ENCODE peak calls at places on chromosomes 13 and 19, in eight cellular contexts. One of them, this sample, is unnamed.

GRCh38 chr13:19658831-19659230 is 25.4 kb downstream of the MPHOSPH8 start:
- DNase-seq in aorta: no peak
- DNase-seq in spleen: no peak
- DNase-seq in HCT116: no peak
- DNase-seq in upper lobe of left lung: no peak
- DNase-seq in CD8-positive, alpha-beta T cell: no peak
- DNase-seq in upper lobe of right lung: no peak
- DNase-seq in heart left ventricle: no peak
- DNase-seq in this sample: no peak

GRCh38 chr13:43303040-43303729 is 279.8 kb downstream of the DNAJC15 start:
- DNase-seq in aorta: peak; percentile 78
- DNase-seq in spleen: no peak
- DNase-seq in HCT116: no peak
- DNase-seq in upper lobe of left lung: no peak
- DNase-seq in CD8-positive, alpha-beta T cell: no peak
- DNase-seq in upper lobe of right lung: no peak
- DNase-seq in heart left ventricle: peak; percentile 68
- DNase-seq in this sample: peak; percentile 73

GRCh38 chr19:2983351-2984195 is 6.2 kb downstream of the TLE6 start:
- DNase-seq in aorta: no peak
- DNase-seq in spleen: no peak
- DNase-seq in HCT116: no peak
- DNase-seq in upper lobe of left lung: no peak
- DNase-seq in CD8-positive, alpha-beta T cell: no peak
- DNase-seq in upper lobe of right lung: peak; percentile 72
- DNase-seq in heart left ventricle: peak; percentile 76
- DNase-seq in this sample: peak; percentile 24

GRCh38 chr13:74061939-74062595 is 72.1 kb downstream of the KLF12 start:
- DNase-seq in aorta: no peak
- DNase-seq in spleen: no peak
- DNase-seq in HCT116: no peak
- DNase-seq in upper lobe of left lung: no peak
- DNase-seq in CD8-positive, alpha-beta T cell: no peak
- DNase-seq in upper lobe of right lung: no peak
- DNase-seq in heart left ventricle: no peak
- DNase-seq in this sample: no peak

GRCh38 chr19:2590630-2591399 is 111.7 kb downstream of the GNG7 start:
- DNase-seq in aorta: peak; percentile 12
- DNase-seq in spleen: no peak
- DNase-seq in HCT116: no peak
- DNase-seq in upper lobe of left lung: no peak
- DNase-seq in CD8-positive, alpha-beta T cell: no peak
- DNase-seq in upper lobe of right lung: no peak
- DNase-seq in heart left ventricle: no peak
- DNase-seq in this sample: no peak

GRCh38 chr19:31126236-31126635 is 223.0 kb downstream of the TSHZ3 start:
- DNase-seq in aorta: no peak
- DNase-seq in spleen: no peak
- DNase-seq in HCT116: no peak
- DNase-seq in upper lobe of left lung: no peak
- DNase-seq in CD8-positive, alpha-beta T cell: no peak
- DNase-seq in upper lobe of right lung: no peak
- DNase-seq in heart left ventricle: no peak
- DNase-seq in this sample: no peak

GRCh38 chr13:114064516-114065140 is 67.8 kb downstream of the RASA3 start:
- DNase-seq in aorta: no peak
- DNase-seq in spleen: peak; percentile 79
- DNase-seq in HCT116: no peak
- DNase-seq in upper lobe of left lung: peak; percentile 71
- DNase-seq in CD8-positive, alpha-beta T cell: no peak
- DNase-seq in upper lobe of right lung: no peak
- DNase-seq in heart left ventricle: no peak
- DNase-seq in this sample: peak; percentile 50

GRCh38 chr13:109494955-109495354 is 291.4 kb downstream of the IRS2 start:
- DNase-seq in aorta: no peak
- DNase-seq in spleen: no peak
- DNase-seq in HCT116: no peak
- DNase-seq in upper lobe of left lung: no peak
- DNase-seq in CD8-positive, alpha-beta T cell: no peak
- DNase-seq in upper lobe of right lung: no peak
- DNase-seq in heart left ventricle: no peak
- DNase-seq in this sample: no peak

GRCh38 chr13:43019811-43020210 is 3.6 kb upstream of the DNAJC15 start:
- DNase-seq in aorta: no peak
- DNase-seq in spleen: no peak
- DNase-seq in HCT116: no peak
- DNase-seq in upper lobe of left lung: no peak
- DNase-seq in CD8-positive, alpha-beta T cell: no peak
- DNase-seq in upper lobe of right lung: no peak
- DNase-seq in heart left ventricle: no peak
- DNase-seq in this sample: no peak

GRCh38 chr13:46749951-46750350 is 47.0 kb downstream of the ESD start:
- DNase-seq in aorta: no peak
- DNase-seq in spleen: no peak
- DNase-seq in HCT116: no peak
- DNase-seq in upper lobe of left lung: no peak
- DNase-seq in CD8-positive, alpha-beta T cell: no peak
- DNase-seq in upper lobe of right lung: no peak
- DNase-seq in heart left ventricle: no peak
- DNase-seq in this sample: no peak

GRCh38 chr19:3097442-3097871 is 3.3 kb downstream of the GNA11 start:
- DNase-seq in aorta: peak; percentile 70
- DNase-seq in spleen: peak; percentile 69
- DNase-seq in HCT116: no peak
- DNase-seq in upper lobe of left lung: peak; percentile 54
- DNase-seq in CD8-positive, alpha-beta T cell: no peak
- DNase-seq in upper lobe of right lung: peak; percentile 59
- DNase-seq in heart left ventricle: no peak
- DNase-seq in this sample: no peak

GRCh38 chr13:95924389-95924994 is 128.7 kb downstream of the UGGT2 start:
- DNase-seq in aorta: no peak
- DNase-seq in spleen: no peak
- DNase-seq in HCT116: peak; percentile 16
- DNase-seq in upper lobe of left lung: no peak
- DNase-seq in CD8-positive, alpha-beta T cell: no peak
- DNase-seq in upper lobe of right lung: no peak
- DNase-seq in heart left ventricle: no peak
- DNase-seq in this sample: no peak

GRCh38 chr19:21084343-21084742 is 2.3 kb downstream of the ZNF714 start:
- DNase-seq in aorta: no peak
- DNase-seq in spleen: no peak
- DNase-seq in HCT116: no peak
- DNase-seq in upper lobe of left lung: no peak
- DNase-seq in CD8-positive, alpha-beta T cell: no peak
- DNase-seq in upper lobe of right lung: no peak
- DNase-seq in heart left ventricle: no peak
- DNase-seq in this sample: no peak

GRCh38 chr19:2385053-2385721 is 25.1 kb downstream of the TMPRSS9 start:
- DNase-seq in aorta: no peak
- DNase-seq in spleen: no peak
- DNase-seq in HCT116: peak; percentile 97
- DNase-seq in upper lobe of left lung: peak; percentile 61
- DNase-seq in CD8-positive, alpha-beta T cell: no peak
- DNase-seq in upper lobe of right lung: no peak
- DNase-seq in heart left ventricle: no peak
- DNase-seq in this sample: no peak

GRCh38 chr19:30116530-30116929 is 174.5 kb downstream of the URI1 start:
- DNase-seq in aorta: peak; percentile 22
- DNase-seq in spleen: no peak
- DNase-seq in HCT116: no peak
- DNase-seq in upper lobe of left lung: no peak
- DNase-seq in CD8-positive, alpha-beta T cell: no peak
- DNase-seq in upper lobe of right lung: no peak
- DNase-seq in heart left ventricle: no peak
- DNase-seq in this sample: no peak

GRCh38 chr19:21835429-21835809 is 563 bp downstream of the ZNF43 start:
- DNase-seq in aorta: no peak
- DNase-seq in spleen: no peak
- DNase-seq in HCT116: no peak
- DNase-seq in upper lobe of left lung: no peak
- DNase-seq in CD8-positive, alpha-beta T cell: no peak
- DNase-seq in upper lobe of right lung: no peak
- DNase-seq in heart left ventricle: no peak
- DNase-seq in this sample: no peak

GRCh38 chr19:45782820-45783785 is 813 bp upstream of the DMPK start:
- DNase-seq in aorta: peak; percentile 92
- DNase-seq in spleen: no peak
- DNase-seq in HCT116: no peak
- DNase-seq in upper lobe of left lung: no peak
- DNase-seq in CD8-positive, alpha-beta T cell: no peak
- DNase-seq in upper lobe of right lung: no peak
- DNase-seq in heart left ventricle: peak; percentile 85
- DNase-seq in this sample: peak; percentile 94

GRCh38 chr13:63455938-63456337 is 2040.3 kb upstream of the PCDH20 start:
- DNase-seq in aorta: no peak
- DNase-seq in spleen: no peak
- DNase-seq in HCT116: no peak
- DNase-seq in upper lobe of left lung: no peak
- DNase-seq in CD8-positive, alpha-beta T cell: no peak
- DNase-seq in upper lobe of right lung: no peak
- DNase-seq in heart left ventricle: no peak
- DNase-seq in this sample: no peak

GRCh38 chr13:110275931-110276552 is 30.9 kb downstream of the COL4A1 start:
- DNase-seq in aorta: no peak
- DNase-seq in spleen: no peak
- DNase-seq in HCT116: no peak
- DNase-seq in upper lobe of left lung: no peak
- DNase-seq in CD8-positive, alpha-beta T cell: no peak
- DNase-seq in upper lobe of right lung: no peak
- DNase-seq in heart left ventricle: peak; percentile 54
- DNase-seq in this sample: peak; percentile 57

DNA sequence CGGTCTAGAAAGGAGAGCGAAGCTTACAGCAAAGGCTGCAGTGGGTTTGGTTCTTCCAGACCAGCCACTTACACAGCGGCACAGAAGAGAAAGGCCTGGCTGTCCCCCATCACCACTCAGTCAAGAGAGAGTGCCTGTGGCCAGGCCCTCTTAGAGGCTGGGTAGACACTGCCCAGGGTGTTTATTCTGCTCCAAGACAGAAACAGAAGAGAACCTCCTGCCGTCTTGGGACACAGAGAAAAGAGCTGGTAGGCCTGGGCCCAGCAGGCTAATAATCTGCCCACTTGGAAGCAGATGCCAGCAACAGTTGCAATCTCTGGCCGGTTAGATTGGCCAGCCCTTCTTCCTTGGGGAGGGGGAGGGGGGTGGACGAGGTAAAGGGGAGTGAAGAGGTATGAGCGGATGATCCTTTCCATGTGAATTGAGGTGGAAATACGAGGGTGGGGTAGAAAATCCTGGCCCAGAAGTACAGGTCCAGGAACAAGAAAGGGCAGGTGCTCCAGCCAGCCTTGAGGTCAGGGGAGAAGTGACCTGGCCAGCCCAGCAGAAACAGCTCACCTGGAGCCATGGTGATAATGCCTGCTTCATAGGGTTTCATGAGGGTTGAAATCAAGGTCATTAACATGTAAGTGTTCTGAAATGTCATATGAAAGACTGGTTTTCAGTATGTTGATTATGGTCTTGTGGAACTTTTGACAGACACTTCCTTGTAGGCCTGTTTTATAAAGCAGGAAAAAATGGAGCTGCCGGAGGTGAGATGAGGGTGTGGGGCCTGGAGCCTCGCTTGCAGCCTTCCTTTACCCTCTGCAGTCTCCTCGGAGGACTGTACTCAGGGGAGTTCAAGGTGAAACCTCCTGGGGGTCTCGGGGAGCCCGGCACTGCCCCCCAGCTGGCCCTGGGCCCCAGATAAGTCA is 116.9 kb downstream of the SIPA1L3 start:
- DNase-seq in aorta: no peak
- DNase-seq in spleen: peak; percentile 45
- DNase-seq in HCT116: no peak
- DNase-seq in upper lobe of left lung: peak; percentile 23
- DNase-seq in CD8-positive, alpha-beta T cell: no peak
- DNase-seq in upper lobe of right lung: no peak
- DNase-seq in heart left ventricle: no peak
- DNase-seq in this sample: no peak
- H3K27ac ChIP-seq in aorta: no peak overlapping the region
- H3K27ac ChIP-seq in spleen: no peak overlapping the region
- H3K27ac ChIP-seq in HCT116: no peak overlapping the region
- H3K27ac ChIP-seq in upper lobe of left lung: peak overlapping the region; percentile 62
- H3K27ac ChIP-seq in CD8-positive, alpha-beta T cell: no peak overlapping the region
- H3K27ac ChIP-seq in upper lobe of right lung: no peak overlapping the region
- H3K27ac ChIP-seq in heart left ventricle: no peak overlapping the region
- H3K27ac ChIP-seq in this sample: peak overlapping the region; percentile 11

DNA sequence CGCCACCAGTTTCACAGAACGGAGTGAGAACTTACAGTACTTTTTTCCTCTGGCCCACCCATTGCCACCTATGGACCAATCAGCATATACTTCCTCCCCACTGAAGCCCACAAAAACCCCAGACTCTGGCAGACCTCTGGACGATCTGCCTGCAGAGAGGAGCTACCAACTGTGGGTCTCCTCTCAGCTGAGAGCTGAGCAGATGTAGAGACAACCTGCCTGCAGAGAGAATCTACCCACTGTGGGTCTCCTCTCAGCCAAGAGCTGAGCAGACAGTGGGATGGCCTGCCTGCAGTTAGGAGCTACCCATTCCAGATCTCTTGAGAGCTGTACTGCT is 69.7 kb downstream of the PIBF1 start:
- DNase-seq in aorta: no peak
- DNase-seq in spleen: no peak
- DNase-seq in HCT116: no peak
- DNase-seq in upper lobe of left lung: no peak
- DNase-seq in CD8-positive, alpha-beta T cell: no peak
- DNase-seq in upper lobe of right lung: no peak
- DNase-seq in heart left ventricle: no peak
- DNase-seq in this sample: no peak
- H3K4me1 ChIP-seq in aorta: no peaks in the 10 kb centered on the region
- H3K4me1 ChIP-seq in spleen: no peaks in the 10 kb centered on the region
- H3K4me1 ChIP-seq in HCT116: no peaks in the 10 kb centered on the region
- H3K4me1 ChIP-seq in upper lobe of left lung: no peaks in the 10 kb centered on the region
- H3K4me1 ChIP-seq in CD8-positive, alpha-beta T cell: no peaks in the 10 kb centered on the region
- H3K4me1 ChIP-seq in upper lobe of right lung: no peaks in the 10 kb centered on the region
- H3K4me1 ChIP-seq in heart left ventricle: no peaks in the 10 kb centered on the region
- H3K4me1 ChIP-seq in this sample: no peaks in the 10 kb centered on the region

GRCh38 chr19:10087296-10088061 is 1.4 kb downstream of the SHFL start:
- DNase-seq in aorta: no peak
- DNase-seq in spleen: no peak
- DNase-seq in HCT116: no peak
- DNase-seq in upper lobe of left lung: no peak
- DNase-seq in CD8-positive, alpha-beta T cell: no peak
- DNase-seq in upper lobe of right lung: no peak
- DNase-seq in heart left ventricle: no peak
- DNase-seq in this sample: no peak
- H3K27ac ChIP-seq in aorta: no peak overlapping the region
- H3K27ac ChIP-seq in spleen: peak overlapping the region; percentile 93
- H3K27ac ChIP-seq in HCT116: no peak overlapping the region
- H3K27ac ChIP-seq in upper lobe of left lung: peak overlapping the region; percentile 93
- H3K27ac ChIP-seq in CD8-positive, alpha-beta T cell: no peak overlapping the region
- H3K27ac ChIP-seq in upper lobe of right lung: no peak overlapping the region
- H3K27ac ChIP-seq in heart left ventricle: peak overlapping the region; percentile 97
- H3K27ac ChIP-seq in this sample: no peak overlapping the region

DNA sequence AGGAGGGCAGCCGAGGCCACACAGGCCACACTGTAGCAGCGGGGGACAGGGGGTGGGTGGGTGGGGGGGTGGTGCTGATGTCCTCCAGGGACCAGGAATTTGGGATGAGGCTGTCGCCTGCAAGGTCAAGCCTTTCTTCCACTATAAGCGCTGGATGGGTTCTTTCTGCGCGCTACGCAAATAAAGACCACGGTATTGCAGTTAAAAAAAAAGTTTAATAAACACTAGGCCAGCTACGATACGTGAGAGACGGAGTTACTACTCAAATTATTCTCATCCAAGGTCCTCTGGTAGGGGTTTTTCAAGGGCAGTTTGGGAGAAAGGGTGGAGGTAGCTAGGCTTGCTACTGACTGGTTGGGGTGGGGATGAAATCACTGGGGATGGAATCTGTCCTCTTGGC is 508 bp upstream of the ZNF44 start:
- DNase-seq in aorta: no peak
- DNase-seq in spleen: no peak
- DNase-seq in HCT116: no peak
- DNase-seq in upper lobe of left lung: no peak
- DNase-seq in CD8-positive, alpha-beta T cell: no peak
- DNase-seq in upper lobe of right lung: no peak
- DNase-seq in heart left ventricle: no peak
- DNase-seq in this sample: no peak
- H3K4me1 ChIP-seq in aorta: no peaks in the 10 kb centered on the region
- H3K4me1 ChIP-seq in spleen: peaks cover 46% of the 10 kb centered on the region
- H3K4me1 ChIP-seq in HCT116: peaks cover 12% of the 10 kb centered on the region
- H3K4me1 ChIP-seq in upper lobe of left lung: peaks cover 13% of the 10 kb centered on the region
- H3K4me1 ChIP-seq in CD8-positive, alpha-beta T cell: peaks cover 16% of the 10 kb centered on the region
- H3K4me1 ChIP-seq in upper lobe of right lung: peaks cover 15% of the 10 kb centered on the region
- H3K4me1 ChIP-seq in heart left ventricle: peaks cover 29% of the 10 kb centered on the region
- H3K4me1 ChIP-seq in this sample: peaks cover 9% of the 10 kb centered on the region

This sample was measured in gastrocnemius medialis.